ENCODE peak calls at places on chromosomes 2 and 18, in ten cellular contexts. One of them, this sample, is unnamed.

GRCh38 chr2:143891879-143892308 is 628.0 kb downstream of the ZEB2 start:
- DNase-seq in NCI-H1105: no peak
- DNase-seq in transverse colon: no peak
- DNase-seq in fibroblast of mammary gland: no peak
- DNase-seq in NCI-H345: peak; percentile 87
- DNase-seq in NT2/D1: peak; percentile 94
- DNase-seq in Panc1: no peak
- DNase-seq in dermis blood vessel endothelial cell: no peak
- DNase-seq in AG09309: no peak
- DNase-seq in HCT116: no peak
- DNase-seq in this sample: no peak

GRCh38 chr2:95374029-95374428 is 28.5 kb upstream of the FAHD2A start:
- DNase-seq in NCI-H1105: no peak
- DNase-seq in transverse colon: no peak
- DNase-seq in fibroblast of mammary gland: no peak
- DNase-seq in NCI-H345: no peak
- DNase-seq in NT2/D1: no peak
- DNase-seq in Panc1: no peak
- DNase-seq in dermis blood vessel endothelial cell: no peak
- DNase-seq in AG09309: no peak
- DNase-seq in HCT116: no peak
- DNase-seq in this sample: no peak

GRCh38 chr18:55120896-55121295 is 161.6 kb upstream of the CCDC68 start:
- DNase-seq in NCI-H1105: no peak
- DNase-seq in transverse colon: no peak
- DNase-seq in fibroblast of mammary gland: no peak
- DNase-seq in NCI-H345: no peak
- DNase-seq in NT2/D1: no peak
- DNase-seq in Panc1: no peak
- DNase-seq in dermis blood vessel endothelial cell: no peak
- DNase-seq in AG09309: no peak
- DNase-seq in HCT116: no peak
- DNase-seq in this sample: no peak

GRCh38 chr2:237725661-237726060 is 72.9 kb upstream of the RBM44 start:
- DNase-seq in NCI-H1105: no peak
- DNase-seq in transverse colon: peak; percentile 37
- DNase-seq in fibroblast of mammary gland: no peak
- DNase-seq in NCI-H345: no peak
- DNase-seq in NT2/D1: no peak
- DNase-seq in Panc1: no peak
- DNase-seq in dermis blood vessel endothelial cell: no peak
- DNase-seq in AG09309: no peak
- DNase-seq in HCT116: no peak
- DNase-seq in this sample: no peak

GRCh38 chr18:37322497-37323035 is 243.0 kb downstream of the CELF4 start:
- DNase-seq in NCI-H1105: peak; percentile 21
- DNase-seq in transverse colon: peak; percentile 17
- DNase-seq in fibroblast of mammary gland: peak; percentile 34
- DNase-seq in NCI-H345: peak; percentile 32
- DNase-seq in NT2/D1: peak; percentile 35
- DNase-seq in Panc1: no peak
- DNase-seq in dermis blood vessel endothelial cell: peak; percentile 63
- DNase-seq in AG09309: no peak
- DNase-seq in HCT116: peak; percentile 26
- DNase-seq in this sample: peak; percentile 34

GRCh38 chr2:73979021-73979420 is 5.7 kb upstream of the TET3 start:
- DNase-seq in NCI-H1105: no peak
- DNase-seq in transverse colon: no peak
- DNase-seq in fibroblast of mammary gland: no peak
- DNase-seq in NCI-H345: no peak
- DNase-seq in NT2/D1: no peak
- DNase-seq in Panc1: no peak
- DNase-seq in dermis blood vessel endothelial cell: peak; percentile 53
- DNase-seq in AG09309: no peak
- DNase-seq in HCT116: no peak
- DNase-seq in this sample: no peak

GRCh38 chr2:223585691-223586090 is 16.5 kb downstream of the SCG2 start:
- DNase-seq in NCI-H1105: peak; percentile 64
- DNase-seq in transverse colon: no peak
- DNase-seq in fibroblast of mammary gland: peak; percentile 76
- DNase-seq in NCI-H345: peak; percentile 87
- DNase-seq in NT2/D1: no peak
- DNase-seq in Panc1: no peak
- DNase-seq in dermis blood vessel endothelial cell: no peak
- DNase-seq in AG09309: no peak
- DNase-seq in HCT116: no peak
- DNase-seq in this sample: no peak

GRCh38 chr2:98730851-98731708 is at the start of gene MGAT4A:
- DNase-seq in NCI-H1105: peak; percentile 50
- DNase-seq in transverse colon: peak; percentile 88
- DNase-seq in fibroblast of mammary gland: no peak
- DNase-seq in NCI-H345: peak; percentile 75
- DNase-seq in NT2/D1: no peak
- DNase-seq in Panc1: no peak
- DNase-seq in dermis blood vessel endothelial cell: peak; percentile 73
- DNase-seq in AG09309: no peak
- DNase-seq in HCT116: no peak
- DNase-seq in this sample: peak; percentile 58

GRCh38 chr2:152228215-152228614 is 52.7 kb upstream of the STAM2 start:
- DNase-seq in NCI-H1105: no peak
- DNase-seq in transverse colon: no peak
- DNase-seq in fibroblast of mammary gland: no peak
- DNase-seq in NCI-H345: no peak
- DNase-seq in NT2/D1: no peak
- DNase-seq in Panc1: no peak
- DNase-seq in dermis blood vessel endothelial cell: no peak
- DNase-seq in AG09309: peak; percentile 2
- DNase-seq in HCT116: no peak
- DNase-seq in this sample: no peak